ENCODE peak calls at places on chromosomes 13 and 19, in six cellular contexts. One of them, this sample, is unnamed.

GRCh38 chr19:49587227-49587626 is 3.8 kb upstream of the PRR12 start:
- DNase-seq in esophagus squamous epithelium: no peak
- DNase-seq in heart right ventricle: no peak
- DNase-seq in WERI-Rb-1: no peak
- DNase-seq in epithelial cell of prostate: no peak
- DNase-seq in psoas muscle: no peak
- DNase-seq in this sample: no peak

GRCh38 chr19:35907377-35907745 is 734 bp downstream of the TYROBP start:
- DNase-seq in esophagus squamous epithelium: no peak
- DNase-seq in heart right ventricle: no peak
- DNase-seq in WERI-Rb-1: peak; percentile 27
- DNase-seq in epithelial cell of prostate: no peak
- DNase-seq in psoas muscle: no peak
- DNase-seq in this sample: no peak

GRCh38 chr19:3146677-3147100 is 10.9 kb downstream of the GNA15 start:
- DNase-seq in esophagus squamous epithelium: no peak
- DNase-seq in heart right ventricle: peak; percentile 55
- DNase-seq in WERI-Rb-1: peak; percentile 63
- DNase-seq in epithelial cell of prostate: no peak
- DNase-seq in psoas muscle: no peak
- DNase-seq in this sample: no peak

GRCh38 chr13:77516342-77516789 is 19.1 kb upstream of the SCEL start:
- DNase-seq in esophagus squamous epithelium: no peak
- DNase-seq in heart right ventricle: no peak
- DNase-seq in WERI-Rb-1: no peak
- DNase-seq in epithelial cell of prostate: peak; percentile 27
- DNase-seq in psoas muscle: no peak
- DNase-seq in this sample: no peak

GRCh38 chr13:44068169-44068568 is 188.5 kb downstream of the LACC1 start:
- DNase-seq in esophagus squamous epithelium: no peak
- DNase-seq in heart right ventricle: no peak
- DNase-seq in WERI-Rb-1: no peak
- DNase-seq in epithelial cell of prostate: peak; percentile 6
- DNase-seq in psoas muscle: no peak
- DNase-seq in this sample: no peak

GRCh38 chr19:40163541-40164129 is 27.6 kb upstream of the MAP3K10 start:
- DNase-seq in esophagus squamous epithelium: no peak
- DNase-seq in heart right ventricle: no peak
- DNase-seq in WERI-Rb-1: no peak
- DNase-seq in epithelial cell of prostate: no peak
- DNase-seq in psoas muscle: no peak
- DNase-seq in this sample: no peak

GRCh38 chr13:34039678-34040077 is 221.7 kb downstream of the RFC3 start:
- DNase-seq in esophagus squamous epithelium: no peak
- DNase-seq in heart right ventricle: no peak
- DNase-seq in WERI-Rb-1: no peak
- DNase-seq in epithelial cell of prostate: no peak
- DNase-seq in psoas muscle: no peak
- DNase-seq in this sample: no peak

GRCh38 chr13:101623469-101624209 is 171.2 kb downstream of the ITGBL1 start:
- DNase-seq in esophagus squamous epithelium: no peak
- DNase-seq in heart right ventricle: no peak
- DNase-seq in WERI-Rb-1: no peak
- DNase-seq in epithelial cell of prostate: no peak
- DNase-seq in psoas muscle: no peak
- DNase-seq in this sample: no peak

GRCh38 chr13:24672141-24673132 is 7.8 kb upstream of the ATP12A start:
- DNase-seq in esophagus squamous epithelium: no peak
- DNase-seq in heart right ventricle: no peak
- DNase-seq in WERI-Rb-1: peak; percentile 82
- DNase-seq in epithelial cell of prostate: no peak
- DNase-seq in psoas muscle: no peak
- DNase-seq in this sample: no peak

GRCh38 chr19:52748336-52748950 is 13.6 kb upstream of the ZNF611 start:
- DNase-seq in esophagus squamous epithelium: no peak
- DNase-seq in heart right ventricle: no peak
- DNase-seq in WERI-Rb-1: no peak
- DNase-seq in epithelial cell of prostate: no peak
- DNase-seq in psoas muscle: no peak
- DNase-seq in this sample: peak; percentile 39

GRCh38 chr13:41802684-41803554 is 158.0 kb downstream of the VWA8 start:
- DNase-seq in esophagus squamous epithelium: no peak
- DNase-seq in heart right ventricle: no peak
- DNase-seq in WERI-Rb-1: no peak
- DNase-seq in epithelial cell of prostate: peak; percentile 74
- DNase-seq in psoas muscle: no peak
- DNase-seq in this sample: no peak

GRCh38 chr13:111389621-111390521 is 69.4 kb downstream of the TEX29 start:
- DNase-seq in esophagus squamous epithelium: no peak
- DNase-seq in heart right ventricle: no peak
- DNase-seq in WERI-Rb-1: no peak
- DNase-seq in epithelial cell of prostate: no peak
- DNase-seq in psoas muscle: no peak
- DNase-seq in this sample: no peak

DNA sequence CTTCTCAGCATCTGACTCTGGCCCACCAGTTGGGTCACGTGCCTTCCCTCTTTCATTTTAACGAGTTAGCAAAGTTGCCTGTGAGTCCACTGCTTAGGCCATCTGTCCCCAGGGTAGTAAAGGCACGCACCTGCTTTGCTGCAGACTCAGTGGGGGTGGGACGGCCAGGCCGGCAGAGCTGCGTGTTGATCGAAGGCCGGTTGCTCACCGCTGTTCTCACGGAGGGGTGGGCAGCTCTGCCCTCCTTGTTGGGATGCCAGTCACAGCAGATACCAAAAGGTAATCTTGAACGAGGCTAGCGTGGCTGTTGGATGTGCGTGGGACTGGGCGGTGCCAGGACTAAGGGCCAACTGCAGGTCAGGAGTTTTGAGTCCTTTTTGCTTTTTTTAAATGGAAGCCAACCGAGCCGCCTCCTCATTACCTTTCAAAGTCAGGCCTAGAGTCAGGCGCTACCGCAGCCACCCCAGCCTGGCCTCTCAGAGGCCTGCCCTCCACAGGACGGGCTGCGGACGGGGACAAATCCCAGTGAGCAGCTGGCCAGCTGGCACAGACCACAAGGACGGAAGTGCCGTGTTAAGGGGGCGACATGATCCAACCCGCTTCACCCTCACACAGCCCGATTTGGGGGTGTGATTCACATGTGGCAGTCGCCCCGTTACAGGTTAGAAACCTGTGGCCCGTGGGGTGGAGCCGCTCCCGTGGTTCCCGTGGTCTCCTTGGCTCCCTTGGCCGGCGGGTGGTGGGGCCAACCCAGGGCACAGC is 20.6 kb downstream of the ADPRHL1 start:
- DNase-seq in esophagus squamous epithelium: no peak
- DNase-seq in heart right ventricle: no peak
- DNase-seq in WERI-Rb-1: peak; percentile 95
- DNase-seq in epithelial cell of prostate: no peak
- DNase-seq in psoas muscle: no peak
- DNase-seq in this sample: no peak
- H3K27ac ChIP-seq in esophagus squamous epithelium: no peak overlapping the region
- H3K27ac ChIP-seq in heart right ventricle: peak overlapping the region; percentile 34
- H3K27ac ChIP-seq in WERI-Rb-1: peak overlapping the region; percentile 96
- H3K27ac ChIP-seq in epithelial cell of prostate: no peak overlapping the region
- H3K27ac ChIP-seq in psoas muscle: no peak overlapping the region
- H3K27ac ChIP-seq in this sample: no peak overlapping the region

GRCh38 chr13:109565877-109566276 is 220.5 kb downstream of the IRS2 start:
- DNase-seq in esophagus squamous epithelium: no peak
- DNase-seq in heart right ventricle: no peak
- DNase-seq in WERI-Rb-1: no peak
- DNase-seq in epithelial cell of prostate: no peak
- DNase-seq in psoas muscle: no peak
- DNase-seq in this sample: no peak
- H3K27ac ChIP-seq in esophagus squamous epithelium: no peak overlapping the region
- H3K27ac ChIP-seq in heart right ventricle: no peak overlapping the region
- H3K27ac ChIP-seq in WERI-Rb-1: no peak overlapping the region
- H3K27ac ChIP-seq in epithelial cell of prostate: no peak overlapping the region
- H3K27ac ChIP-seq in psoas muscle: no peak overlapping the region
- H3K27ac ChIP-seq in this sample: no peak overlapping the region

GRCh38 chr13:95236774-95237173 is 64.5 kb downstream of the ABCC4 start:
- DNase-seq in esophagus squamous epithelium: no peak
- DNase-seq in heart right ventricle: no peak
- DNase-seq in WERI-Rb-1: no peak
- DNase-seq in epithelial cell of prostate: no peak
- DNase-seq in psoas muscle: no peak
- DNase-seq in this sample: no peak
- H3K27ac ChIP-seq in esophagus squamous epithelium: no peak overlapping the region
- H3K27ac ChIP-seq in heart right ventricle: no peak overlapping the region
- H3K27ac ChIP-seq in WERI-Rb-1: no peak overlapping the region
- H3K27ac ChIP-seq in epithelial cell of prostate: no peak overlapping the region
- H3K27ac ChIP-seq in psoas muscle: no peak overlapping the region
- H3K27ac ChIP-seq in this sample: no peak overlapping the region

DNA sequence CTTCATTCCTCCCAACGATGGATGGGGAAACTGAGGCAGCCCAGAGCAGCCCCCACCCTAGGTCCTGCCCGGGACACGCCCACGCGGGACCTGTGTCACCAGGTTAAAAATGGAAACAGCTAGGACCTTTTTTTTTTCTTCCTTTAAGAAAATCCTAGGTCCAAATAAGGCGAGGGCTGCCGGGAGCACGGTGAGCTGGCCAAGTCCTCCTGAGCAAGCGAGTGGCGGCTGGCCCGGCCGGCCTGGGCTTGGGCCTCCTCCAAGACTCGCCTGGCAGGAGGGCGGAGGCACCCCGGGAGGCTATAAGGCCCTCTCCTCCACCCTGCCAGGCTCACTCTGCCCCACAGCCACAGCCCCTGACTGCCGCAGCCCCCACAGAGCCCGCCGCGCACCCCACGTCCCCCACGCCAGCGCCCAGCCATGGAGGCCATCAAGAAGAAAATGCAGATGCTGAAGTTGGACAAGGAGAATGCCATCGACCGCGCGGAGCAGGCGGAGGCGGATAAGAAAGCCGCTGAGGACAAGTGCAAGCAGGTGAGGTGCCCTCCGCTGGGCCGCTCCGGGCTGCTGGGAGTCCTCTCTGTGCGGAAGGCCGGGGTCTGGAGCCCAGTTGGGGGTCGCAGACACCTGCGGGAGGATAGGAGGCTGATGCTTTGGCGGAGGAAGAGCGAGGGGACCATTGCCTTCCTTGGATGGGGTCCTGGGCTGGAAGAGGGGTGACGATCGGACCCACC is 8.9 kb upstream of the TPM4 start:
- DNase-seq in esophagus squamous epithelium: no peak
- DNase-seq in heart right ventricle: peak; percentile 55
- DNase-seq in WERI-Rb-1: no peak
- DNase-seq in epithelial cell of prostate: peak; percentile 80
- DNase-seq in psoas muscle: peak; percentile 60
- DNase-seq in this sample: peak; percentile 92
- H3K27ac ChIP-seq in esophagus squamous epithelium: peak overlapping the region; percentile 96
- H3K27ac ChIP-seq in heart right ventricle: no peak overlapping the region
- H3K27ac ChIP-seq in WERI-Rb-1: no peak overlapping the region
- H3K27ac ChIP-seq in epithelial cell of prostate: peak overlapping the region; percentile 99
- H3K27ac ChIP-seq in psoas muscle: no peak overlapping the region
- H3K27ac ChIP-seq in this sample: peak overlapping the region; percentile 100

DNA sequence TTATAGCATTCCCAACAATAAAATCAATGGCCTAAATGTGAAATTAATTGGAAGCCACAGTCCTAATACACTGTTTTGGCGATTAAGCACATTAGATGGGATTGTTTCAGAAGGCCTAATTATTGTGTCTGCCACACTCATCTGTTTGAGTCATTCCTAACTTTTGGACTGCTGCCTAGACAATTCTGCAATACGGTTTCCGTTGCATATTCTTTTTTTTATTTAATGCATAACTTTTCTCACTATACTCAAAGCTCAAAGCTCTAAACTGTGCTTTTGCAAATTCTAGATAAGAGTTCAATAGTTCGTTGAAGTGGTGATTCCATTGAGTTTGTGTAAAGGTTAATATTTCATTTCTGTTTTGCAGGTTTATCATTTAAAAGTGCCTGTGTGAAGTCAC is 53.1 kb downstream of the MBNL2 start:
- DNase-seq in esophagus squamous epithelium: no peak
- DNase-seq in heart right ventricle: no peak
- DNase-seq in WERI-Rb-1: no peak
- DNase-seq in epithelial cell of prostate: no peak
- DNase-seq in psoas muscle: no peak
- DNase-seq in this sample: no peak
- H3K27ac ChIP-seq in esophagus squamous epithelium: peak overlapping the region; percentile 70
- H3K27ac ChIP-seq in heart right ventricle: no peak overlapping the region
- H3K27ac ChIP-seq in WERI-Rb-1: no peak overlapping the region
- H3K27ac ChIP-seq in epithelial cell of prostate: peak overlapping the region; percentile 90
- H3K27ac ChIP-seq in psoas muscle: peak overlapping the region; percentile 64
- H3K27ac ChIP-seq in this sample: peak overlapping the region; percentile 71

This sample was measured in uterus.